ENCODE peak calls at places on chromosomes 12 and 14, in nine cellular contexts. R is vagina, X is Peyer's patch, I is breast epithelium, T is ovary, O is heart left ventricle, V is A549, F is thyroid gland, U is suprapubic skin. H is an unnamed sample.
A peak's percentile ranks its signal among the peaks of the same experiment; 100 is the strongest.

GRCh38 chr14:32709072-32709471 is 229.6 kb upstream of the NPAS3 start:
- DNase-seq in V (peak; percentile 11), I (peak; percentile 32), X (no peak), F (no peak), R (no peak), O (no peak), T (no peak), U (no peak), H (no peak)

GRCh38 chr12:93441111-93441616 is 583 bp downstream of the UBE2N start:
- DNase-seq in O (peak; percentile 53), X (peak; percentile 68), R (no peak), U (no peak), V (peak; percentile 23), F (peak; percentile 27), T (peak; percentile 58), I (no peak), H (no peak)

GRCh38 chr12:81257952-81258551 is 180.2 kb downstream of the ACSS3 start:
- DNase-seq in T (no peak), V (peak; percentile 51), F (no peak), O (no peak), R (no peak), X (no peak), I (no peak), U (no peak), H (no peak)

GRCh38 chr14:75861161-75861621 is 120.6 kb downstream of the TGFB3 start:
- DNase-seq in X (no peak), U (no peak), F (no peak), V (peak; percentile 12), O (no peak), I (no peak), R (no peak), T (no peak), H (no peak)

GRCh38 chr14:73457050-73457934 is 1.1 kb downstream of the NUMB start:
- DNase-seq in O (peak; percentile 49), T (no peak), U (peak; percentile 80), X (peak; percentile 72), I (no peak), F (peak; percentile 58), V (peak; percentile 47), R (no peak), H (peak; percentile 56)

GRCh38 chr12:11545438-11546330 is 103.8 kb upstream of the ETV6 start:
- DNase-seq in V (no peak), O (no peak), X (no peak), F (no peak), T (no peak), U (no peak), I (no peak), R (no peak), H (no peak)

GRCh38 chr12:9925746-9926393 is 6.3 kb downstream of the CLEC2A start:
- DNase-seq in T (no peak), X (no peak), O (no peak), V (peak; percentile 50), F (no peak), U (no peak), R (no peak), I (no peak), H (no peak)

GRCh38 chr12:77571127-77571526 is 259.6 kb upstream of the NAV3 start:
- DNase-seq in U (no peak), I (no peak), T (no peak), O (no peak), X (no peak), F (no peak), V (no peak), R (no peak), H (no peak)

GRCh38 chr12:53845932-53846331 is 92.7 kb upstream of the HOXC13 start:
- DNase-seq in R (no peak), I (no peak), T (no peak), F (no peak), U (no peak), O (no peak), X (no peak), V (no peak), H (no peak)

GRCh38 chr12:4910502-4911315 is 1.0 kb downstream of the KCNA1 start:
- DNase-seq in O (no peak), I (no peak), X (no peak), V (no peak), R (no peak), T (no peak), U (no peak), F (peak; percentile 24), H (no peak)

DNA sequence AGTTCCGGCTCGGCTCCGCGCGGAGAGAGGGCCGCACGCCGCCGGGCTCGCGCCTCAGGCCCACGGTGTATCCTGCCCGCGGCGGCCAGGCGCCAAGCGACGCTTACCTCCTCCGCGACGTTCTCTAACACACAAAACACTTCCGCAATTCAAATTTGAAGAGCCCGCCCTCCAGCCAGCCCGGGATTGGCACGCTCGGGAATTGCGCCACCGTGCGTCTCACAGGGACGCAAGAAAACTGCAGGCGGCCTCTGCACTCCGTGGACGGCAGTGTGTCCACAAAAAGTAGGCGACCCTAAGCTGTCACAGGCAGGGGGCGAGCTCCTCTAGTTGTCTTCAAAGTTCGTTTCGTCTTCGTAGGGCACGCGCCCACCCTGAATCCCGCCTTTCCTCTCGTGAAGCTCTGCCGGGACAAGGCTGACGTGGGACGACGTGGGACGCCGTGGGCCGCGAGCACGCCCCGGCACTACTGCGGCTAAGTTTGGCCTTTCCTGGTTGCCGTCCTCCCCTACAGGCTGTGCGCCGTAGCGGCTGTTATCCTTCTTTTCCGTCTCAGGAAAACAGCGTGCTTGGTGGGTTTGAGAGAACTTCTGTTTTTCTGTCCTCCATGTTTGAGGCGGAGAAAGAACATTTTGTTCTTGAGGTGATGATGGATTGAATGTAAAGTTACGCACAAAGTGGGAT is at the start of gene MIS18BP1:
- DNase-seq in X (peak; percentile 97), V (peak; percentile 98), T (peak; percentile 95), I (peak; percentile 90), O (peak; percentile 97), R (peak; percentile 96), U (peak; percentile 98), F (peak; percentile 96), H (peak; percentile 95)
- TF ChIP-seq POLR2A in X (peak; percentile 76), V (peak; percentile 51), T (peak; percentile 52), I (no peak), O (no peak), R (no peak), U (peak; percentile 37), F (peak; percentile 64), H (no peak)

GRCh38 chr12:117098071-117098360 is 1.2 kb downstream of the TESC start:
- DNase-seq in I (no peak), X (no peak), V (no peak), U (no peak), O (no peak), T (no peak), F (no peak), R (no peak), H (no peak)

GRCh38 chr12:117098361-117099217 is 627 bp downstream of the TESC start:
- DNase-seq in I (no peak), F (peak; percentile 21), V (peak; percentile 37), T (no peak), O (no peak), R (no peak), X (peak; percentile 47), U (no peak), H (no peak)

GRCh38 chr12:117097159-117097558 is 2.1 kb downstream of the TESC start:
- DNase-seq in I (no peak), F (no peak), R (no peak), V (no peak), O (no peak), X (peak; percentile 37), T (no peak), U (no peak), H (no peak)

GRCh38 chr12:117093918-117094630 is 5.1 kb downstream of the TESC start:
- DNase-seq in R (no peak), X (peak; percentile 22), I (no peak), T (no peak), V (no peak), F (peak; percentile 68), U (no peak), O (no peak), H (no peak)

DNA sequence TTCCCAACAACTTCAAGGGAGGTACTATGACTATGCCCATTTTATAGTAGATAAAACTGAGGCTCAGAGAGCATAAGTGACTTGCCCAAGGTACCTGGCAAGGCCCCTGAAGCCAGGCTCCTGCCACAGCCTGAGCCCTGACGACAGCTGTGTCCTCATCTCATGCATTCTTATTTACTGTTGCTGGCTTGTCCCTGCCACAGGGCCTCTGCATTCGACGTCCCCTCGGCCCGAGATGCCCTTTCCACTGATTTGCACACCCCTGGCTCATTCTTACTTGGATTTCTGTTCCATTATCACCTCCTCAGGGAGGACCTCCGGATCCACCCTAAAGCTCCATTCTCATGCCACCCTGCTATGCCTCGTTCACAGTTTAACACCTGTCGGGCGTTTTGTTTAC is 2.6 kb downstream of the TESC start:
- DNase-seq in R (no peak), O (no peak), F (no peak), U (no peak), V (no peak), I (no peak), X (peak; percentile 22), T (no peak), H (no peak)
- H3K4me3 ChIP-seq in R (no peak overlapping the region), O (no peak overlapping the region), F (no peak overlapping the region), U (no peak overlapping the region), V (no peak overlapping the region), I (peak overlapping the region; percentile 79), X (no peak overlapping the region), T (no peak overlapping the region), H (no peak overlapping the region)

DNA sequence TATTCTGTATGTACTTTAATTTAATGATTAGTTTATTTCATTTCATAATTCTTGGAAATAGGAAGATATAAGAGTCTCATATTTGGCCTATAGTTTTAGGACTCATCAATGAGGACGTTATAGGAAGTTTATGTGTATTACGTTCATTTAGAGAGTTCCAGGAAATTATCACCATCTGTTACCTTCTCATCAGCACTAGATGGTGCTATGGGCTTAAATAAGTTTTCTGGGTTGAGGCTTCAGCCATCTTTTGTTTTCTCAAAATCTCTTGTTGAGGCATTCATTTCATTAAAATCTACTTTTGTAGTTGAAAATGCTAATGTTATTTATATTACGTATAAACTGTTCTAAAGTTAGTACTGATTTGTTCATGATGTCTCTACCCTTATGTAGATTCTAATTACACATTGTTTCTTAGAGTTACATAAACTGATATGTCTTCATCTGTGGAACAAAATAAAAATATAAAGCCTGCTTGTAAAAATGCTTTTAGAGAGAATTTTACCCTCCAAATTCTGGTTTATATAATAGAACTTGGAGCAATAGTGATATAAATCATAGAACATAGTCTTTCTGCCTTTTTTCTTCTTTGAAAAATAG is 89.2 kb downstream of the CFAP54 start:
- DNase-seq in F (no peak), I (no peak), X (no peak), V (peak; percentile 66), O (no peak), R (no peak), T (no peak), U (no peak), H (no peak)
- TF ChIP-seq CTCF in F (peak; percentile 38), I (peak; percentile 50), X (no peak), V (peak; percentile 90), O (peak; percentile 71), R (peak; percentile 14), T (no peak), U (peak; percentile 15), H (no peak)

DNA sequence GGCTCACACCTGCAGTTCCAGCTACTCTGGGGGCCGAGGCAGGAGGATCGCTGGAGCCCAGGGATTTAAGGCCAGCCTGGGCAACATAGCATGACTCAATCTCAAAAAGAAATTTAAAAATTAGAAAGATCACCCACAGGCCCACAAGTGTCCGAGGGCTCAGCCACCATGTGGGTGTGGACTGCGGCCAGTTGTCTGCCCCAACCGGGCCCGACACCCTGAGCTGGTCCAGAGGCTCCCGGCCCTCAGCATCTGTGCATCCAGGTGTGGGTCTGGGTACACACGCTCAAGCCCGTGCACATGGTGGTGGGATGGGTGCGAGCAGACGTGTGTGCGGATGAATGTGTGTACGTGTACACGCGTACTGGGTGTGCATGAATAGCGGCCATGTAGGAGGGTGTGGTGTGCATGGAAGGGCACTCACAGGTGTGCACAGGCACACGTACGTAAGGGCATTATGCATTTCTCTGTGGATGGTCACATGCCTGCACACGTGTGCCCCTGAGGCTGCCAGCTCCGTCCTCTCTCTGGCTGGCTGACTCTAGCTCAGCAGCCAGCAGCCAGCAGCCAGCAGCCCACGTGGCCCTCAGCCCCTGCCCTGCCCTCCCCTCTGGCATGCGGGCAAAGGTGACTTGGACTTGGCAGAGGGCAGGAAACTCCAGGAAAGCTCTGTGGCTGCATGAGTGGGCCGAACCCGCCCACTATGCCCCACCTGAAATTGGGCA is 23.3 kb upstream of the NUDT14 start:
- DNase-seq in U (no peak), R (no peak), X (peak; percentile 85), O (peak; percentile 88), I (no peak), V (peak; percentile 46), F (peak; percentile 97), T (no peak), H (no peak)
- TF ChIP-seq POLR2A in U (no peak), R (no peak), X (no peak), O (no peak), I (no peak), V (no peak), F (peak; percentile 5), T (no peak), H (no peak)